ENCODE peak calls at places on chromosomes 1 and 21, in four cellular contexts. C is K562, S is A549, M is GM12878. G is an unnamed sample.

GRCh38 chr1:67029472-67029871 is 24.5 kb downstream of the SLC35D1 start:
- DNase-seq in C (no peak), S (no peak), M (no peak), G (no peak)

GRCh38 chr1:234533975-234534876 is 55.2 kb upstream of the TARBP1 start:
- DNase-seq in C (no peak), S (no peak), M (no peak), G (peak)

GRCh38 chr1:2504224-2504948 is 22.0 kb downstream of the PANK4 start:
- DNase-seq in C (no peak), S (no peak), M (no peak), G (no peak)

GRCh38 chr1:116345830-116346229 is 27.2 kb upstream of the ATP1A1 start:
- DNase-seq in C (no peak), S (no peak), M (no peak), G (no peak)

GRCh38 chr1:193406901-193407300 is 220.5 kb upstream of the B3GALT2 start:
- DNase-seq in C (peak), S (peak), M (no peak), G (peak)

GRCh38 chr1:37755290-37755689 is 9.6 kb downstream of the EPHA10 start:
- DNase-seq in C (no peak), S (no peak), M (no peak), G (no peak)

GRCh38 chr1:172276120-172276818 is 144.2 kb upstream of the C1orf105 start:
- DNase-seq in C (no peak), S (no peak), M (no peak), G (no peak)

GRCh38 chr1:16189921-16190499 is 22.4 kb downstream of the ARHGEF19 start:
- DNase-seq in C (no peak), S (no peak), M (no peak), G (no peak)

GRCh38 chr1:11752359-11753208 is 9.4 kb upstream of the C1orf167 start:
- DNase-seq in C (peak), S (no peak), M (no peak), G (no peak)
- TF ChIP-seq RCOR1 in C (no peak), S (no peak), M (no peak), G (no peak)

DNA sequence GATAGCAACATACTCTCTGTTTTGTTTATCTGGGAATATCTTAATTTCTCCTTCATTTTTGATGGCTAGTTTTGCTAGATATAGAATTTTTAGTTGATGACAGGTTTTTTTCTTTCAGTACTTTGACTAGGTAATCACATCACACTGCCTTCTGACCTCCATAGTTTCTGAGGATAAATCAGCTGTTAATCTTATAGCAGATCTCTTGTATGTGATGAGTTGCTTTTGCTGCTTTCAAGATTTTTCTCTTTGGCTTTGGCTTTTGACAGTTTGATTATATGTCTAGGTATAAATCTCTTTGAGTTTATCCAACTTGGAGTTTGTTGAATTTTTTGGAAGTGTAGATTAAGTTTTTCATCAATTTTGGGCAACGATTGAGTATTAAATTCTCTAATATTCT is 142.6 kb downstream of the ZNF644 start:
- DNase-seq in C (no peak), S (no peak), M (no peak), G (peak)
- TF ChIP-seq RCOR1 in C (no peak), S (no peak), M (no peak), G (no peak)

GRCh38 chr21:44988607-44989537 is 49.0 kb downstream of the SLX9 start:
- DNase-seq in C (no peak), S (no peak), M (no peak), G (no peak)

GRCh38 chr21:44989538-44989888 is 49.7 kb downstream of the SLX9 start:
- DNase-seq in C (no peak), S (no peak), M (no peak), G (peak)

GRCh38 chr21:44990921-44991320 is 51.1 kb downstream of the SLX9 start:
- DNase-seq in C (no peak), S (no peak), M (no peak), G (no peak)

GRCh38 chr21:44991538-44992483 is 52.0 kb downstream of the SLX9 start:
- DNase-seq in C (no peak), S (no peak), M (no peak), G (peak)

GRCh38 chr21:44989943-44990780 is 50.3 kb downstream of the SLX9 start:
- DNase-seq in C (no peak), S (no peak), M (no peak), G (no peak)
- TF ChIP-seq RCOR1 in C (no peak), S (no peak), M (no peak), G (no peak)

GRCh38 chr1:30701266-30701650 is 22.1 kb downstream of the MATN1 start:
- DNase-seq in C (no peak), S (no peak), M (no peak), G (no peak)

GRCh38 chr1:30698401-30698981 is 24.9 kb downstream of the MATN1 start:
- DNase-seq in C (no peak), S (no peak), M (no peak), G (no peak)

GRCh38 chr1:30702823-30703222 is 20.6 kb downstream of the MATN1 start:
- DNase-seq in C (no peak), S (no peak), M (no peak), G (no peak)

GRCh38 chr1:30699762-30700161 is 23.6 kb downstream of the MATN1 start:
- DNase-seq in C (no peak), S (no peak), M (no peak), G (no peak)

DNA sequence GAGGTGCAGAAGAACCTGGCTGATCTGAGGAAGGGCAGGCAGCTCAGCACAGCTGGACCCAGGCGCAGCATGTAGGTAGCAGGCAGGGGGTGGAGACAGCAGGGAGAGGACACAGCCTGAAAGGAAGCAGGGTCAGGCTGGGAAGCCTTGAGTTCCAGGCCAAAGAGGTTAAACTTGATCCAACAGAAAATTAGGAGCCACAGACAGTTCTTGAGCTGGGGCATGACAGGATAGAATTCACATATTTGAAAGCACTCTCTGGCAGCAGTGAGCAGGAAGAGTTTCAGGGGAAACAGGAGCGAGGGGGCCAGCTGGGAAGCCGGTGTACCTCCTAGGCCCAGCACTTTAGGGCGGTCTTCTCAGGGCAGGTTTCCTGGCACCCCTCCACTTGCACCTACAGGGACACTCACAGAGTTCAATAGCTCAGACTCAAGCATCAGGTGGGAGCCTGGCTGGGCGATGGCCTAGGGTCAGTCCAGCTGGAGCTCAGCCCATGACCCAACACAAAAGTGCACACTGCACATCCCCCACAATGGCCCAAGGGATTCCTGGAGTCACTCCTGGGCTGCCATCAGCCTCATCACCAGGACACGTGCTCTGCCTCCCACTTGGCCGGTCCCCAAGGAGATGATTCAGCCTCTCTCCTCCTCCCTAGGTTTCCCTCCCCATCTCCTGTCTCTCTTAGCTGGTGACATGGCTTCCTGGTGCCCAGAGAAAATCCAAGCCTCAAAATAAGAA is 22.7 kb downstream of the MATN1 start:
- DNase-seq in C (no peak), S (no peak), M (no peak), G (peak)
- TF ChIP-seq RCOR1 in C (no peak), S (no peak), M (no peak), G (no peak)

G was measured in IMR-90.